ENCODE peak calls at places on chromosomes 11 and 22, in eight cellular contexts. I is non-pigmented ciliary epithelial cell; U is activated T-cell treated with anti-CD3 and anti-CD28 coated beads for 24 hours; C is stimulated activated CD4-positive, alpha-beta T cell treated with anti-CD3 and anti-CD28 coated beads, Interleukin-12 subunit alpha, Interleukin-12 subunit beta, amount 100 ng/mL, for 4 hours; Z is NCI-H345; W is SW480; F is stimulated activated CD8-positive, alpha-beta memory T cell treated with anti-CD3 and anti-CD28 coated beads, Interleukin-4, amount 100 ng/mL, for 48 hours; X is ecto neural progenitor cell. N is an unnamed sample.

GRCh38 chr11:111439905-111440304 is 60.8 kb upstream of the POU2AF1 start:
- DNase-seq in I (no peak), U (no peak), C (no peak), Z (no peak), W (no peak), F (no peak), X (no peak), N (no peak)

GRCh38 chr11:22304337-22304961 is 33.7 kb upstream of the SLC17A6 start:
- DNase-seq in I (peak), U (no peak), C (no peak), Z (peak), W (peak), F (no peak), X (no peak), N (peak)

GRCh38 chr11:109730669-109731068 is 308.7 kb downstream of the C11orf87 start:
- DNase-seq in I (no peak), U (no peak), C (no peak), Z (no peak), W (no peak), F (no peak), X (no peak), N (peak)

GRCh38 chr11:64605656-64606585 is 14.9 kb downstream of the SLC22A12 start:
- DNase-seq in I (no peak), U (no peak), C (no peak), Z (no peak), W (no peak), F (no peak), X (no peak), N (no peak)

GRCh38 chr22:37290737-37291136 is 8.4 kb downstream of the CYTH4 start:
- DNase-seq in I (no peak), U (no peak), C (no peak), Z (no peak), W (no peak), F (no peak), X (no peak), N (no peak)

GRCh38 chr11:66851698-66852465 is 5.0 kb upstream of the LRFN4 start:
- DNase-seq in I (no peak), U (no peak), C (no peak), Z (no peak), W (no peak), F (no peak), X (no peak), N (peak)

GRCh38 chr11:91231226-91231625 is 993.4 kb upstream of the FAT3 start:
- DNase-seq in I (no peak), U (no peak), C (no peak), Z (no peak), W (no peak), F (no peak), X (no peak), N (no peak)

GRCh38 chr22:31647516-31647915 is 14.5 kb downstream of the PISD start:
- DNase-seq in I (peak), U (no peak), C (no peak), Z (no peak), W (no peak), F (no peak), X (no peak), N (no peak)

GRCh38 chr22:37571258-37571991 is 8.5 kb downstream of the LGALS2 start:
- DNase-seq in I (no peak), U (no peak), C (no peak), Z (no peak), W (peak), F (no peak), X (no peak), N (no peak)

GRCh38 chr22:45154383-45154782 is 9.3 kb upstream of the NUP50 start:
- DNase-seq in I (peak), U (no peak), C (no peak), Z (no peak), W (no peak), F (no peak), X (no peak), N (no peak)

GRCh38 chr11:20162340-20162739 is 2.1 kb upstream of the DBX1 start:
- DNase-seq in I (no peak), U (no peak), C (no peak), Z (no peak), W (no peak), F (no peak), X (no peak), N (no peak)

GRCh38 chr11:45803981-45804805 is 756 bp upstream of the SLC35C1 start:
- DNase-seq in I (no peak), U (peak), C (peak), Z (peak), W (peak), F (peak), X (peak), N (peak)

GRCh38 chr22:22884888-22885840 is 2.5 kb upstream of the IGLL5 start:
- DNase-seq in I (no peak), U (no peak), C (no peak), Z (no peak), W (no peak), F (peak), X (no peak), N (no peak)

GRCh38 chr11:58059011-58059358 is 28.2 kb downstream of the OR6Q1 start:
- DNase-seq in I (peak), U (no peak), C (no peak), Z (no peak), W (peak), F (no peak), X (no peak), N (no peak)

GRCh38 chr22:49659924-49660315 is 167.8 kb downstream of the BRD1 start:
- DNase-seq in I (no peak), U (no peak), C (no peak), Z (no peak), W (no peak), F (no peak), X (no peak), N (no peak)

GRCh38 chr22:27100323-27100722 is 442.9 kb downstream of the MIAT start:
- DNase-seq in I (no peak), U (no peak), C (no peak), Z (no peak), W (no peak), F (no peak), X (no peak), N (no peak)

GRCh38 chr22:35728639-35729308 is 11.1 kb downstream of the APOL5 start:
- DNase-seq in I (no peak), U (no peak), C (no peak), Z (peak), W (no peak), F (no peak), X (no peak), N (peak)

GRCh38 chr22:45334528-45334927 is 24.8 kb downstream of the FAM118A start:
- DNase-seq in I (no peak), U (no peak), C (no peak), Z (no peak), W (no peak), F (no peak), X (no peak), N (no peak)

GRCh38 chr11:128052912-128053641 is 534.3 kb downstream of the ETS1 start:
- DNase-seq in I (no peak), U (no peak), C (no peak), Z (no peak), W (peak), F (no peak), X (no peak), N (peak)

GRCh38 chr11:70872950-70873735 is 379.2 kb downstream of the SHANK2 start:
- DNase-seq in I (no peak), U (no peak), C (no peak), Z (peak), W (no peak), F (no peak), X (no peak), N (peak)

GRCh38 chr11:79428406-79428805 is 12.4 kb downstream of the TENM4 start:
- DNase-seq in I (no peak), U (no peak), C (no peak), Z (no peak), W (no peak), F (no peak), X (no peak), N (no peak)

N was measured in NCI-H69.